ENCODE peak calls at places on chromosome 1, in five cellular contexts. One of them, this sample, is unnamed.

GRCh38 chr1:245718123-245718522 is 563.3 kb downstream of the KIF26B start:
- DNase-seq in left cardiac atrium: no peak
- DNase-seq in lung microvascular endothelial cell: no peak
- DNase-seq in NCI-H510A: no peak
- DNase-seq in stimulated activated effector memory CD8-positive, alpha-beta T cell treated with anti-CD3 and anti-CD28 coated beads, Interleukin-12 subunit alpha, Interleukin-12 subunit beta, amount 100 ng/mL, for 72 hours: no peak
- DNase-seq in this sample: no peak

GRCh38 chr1:16076003-16076870 is 2.8 kb upstream of the FAM131C start:
- DNase-seq in left cardiac atrium: peak
- DNase-seq in lung microvascular endothelial cell: peak
- DNase-seq in NCI-H510A: no peak
- DNase-seq in stimulated activated effector memory CD8-positive, alpha-beta T cell treated with anti-CD3 and anti-CD28 coated beads, Interleukin-12 subunit alpha, Interleukin-12 subunit beta, amount 100 ng/mL, for 72 hours: no peak
- DNase-seq in this sample: peak

GRCh38 chr1:14961661-14962267 is 191.8 kb upstream of the TMEM51 start:
- DNase-seq in left cardiac atrium: no peak
- DNase-seq in lung microvascular endothelial cell: peak
- DNase-seq in NCI-H510A: no peak
- DNase-seq in stimulated activated effector memory CD8-positive, alpha-beta T cell treated with anti-CD3 and anti-CD28 coated beads, Interleukin-12 subunit alpha, Interleukin-12 subunit beta, amount 100 ng/mL, for 72 hours: no peak
- DNase-seq in this sample: no peak

GRCh38 chr1:226872455-226872854 is 2.0 kb downstream of the PSEN2 start:
- DNase-seq in left cardiac atrium: no peak
- DNase-seq in lung microvascular endothelial cell: peak
- DNase-seq in NCI-H510A: no peak
- DNase-seq in stimulated activated effector memory CD8-positive, alpha-beta T cell treated with anti-CD3 and anti-CD28 coated beads, Interleukin-12 subunit alpha, Interleukin-12 subunit beta, amount 100 ng/mL, for 72 hours: no peak
- DNase-seq in this sample: peak

GRCh38 chr1:30929135-30929889 is 20.8 kb upstream of the SDC3 start:
- DNase-seq in left cardiac atrium: no peak
- DNase-seq in lung microvascular endothelial cell: peak
- DNase-seq in NCI-H510A: no peak
- DNase-seq in stimulated activated effector memory CD8-positive, alpha-beta T cell treated with anti-CD3 and anti-CD28 coated beads, Interleukin-12 subunit alpha, Interleukin-12 subunit beta, amount 100 ng/mL, for 72 hours: peak
- DNase-seq in this sample: peak

GRCh38 chr1:93076268-93076667 is 2.8 kb upstream of the MTF2 start:
- DNase-seq in left cardiac atrium: no peak
- DNase-seq in lung microvascular endothelial cell: no peak
- DNase-seq in NCI-H510A: no peak
- DNase-seq in stimulated activated effector memory CD8-positive, alpha-beta T cell treated with anti-CD3 and anti-CD28 coated beads, Interleukin-12 subunit alpha, Interleukin-12 subunit beta, amount 100 ng/mL, for 72 hours: no peak
- DNase-seq in this sample: peak

GRCh38 chr1:60541831-60542532 is 468.4 kb upstream of the C1orf87 start:
- DNase-seq in left cardiac atrium: no peak
- DNase-seq in lung microvascular endothelial cell: no peak
- DNase-seq in NCI-H510A: no peak
- DNase-seq in stimulated activated effector memory CD8-positive, alpha-beta T cell treated with anti-CD3 and anti-CD28 coated beads, Interleukin-12 subunit alpha, Interleukin-12 subunit beta, amount 100 ng/mL, for 72 hours: no peak
- DNase-seq in this sample: no peak

GRCh38 chr1:25476186-25477097 is 45.7 kb downstream of the MACO1 start:
- DNase-seq in left cardiac atrium: no peak
- DNase-seq in lung microvascular endothelial cell: no peak
- DNase-seq in NCI-H510A: no peak
- DNase-seq in stimulated activated effector memory CD8-positive, alpha-beta T cell treated with anti-CD3 and anti-CD28 coated beads, Interleukin-12 subunit alpha, Interleukin-12 subunit beta, amount 100 ng/mL, for 72 hours: no peak
- DNase-seq in this sample: peak

GRCh38 chr1:203421246-203421645 is 54.4 kb upstream of the PRELP start:
- DNase-seq in left cardiac atrium: no peak
- DNase-seq in lung microvascular endothelial cell: no peak
- DNase-seq in NCI-H510A: no peak
- DNase-seq in stimulated activated effector memory CD8-positive, alpha-beta T cell treated with anti-CD3 and anti-CD28 coated beads, Interleukin-12 subunit alpha, Interleukin-12 subunit beta, amount 100 ng/mL, for 72 hours: no peak
- DNase-seq in this sample: no peak

GRCh38 chr1:73980324-73981040 is 217.5 kb downstream of the LRRIQ3 start:
- DNase-seq in left cardiac atrium: no peak
- DNase-seq in lung microvascular endothelial cell: peak
- DNase-seq in NCI-H510A: no peak
- DNase-seq in stimulated activated effector memory CD8-positive, alpha-beta T cell treated with anti-CD3 and anti-CD28 coated beads, Interleukin-12 subunit alpha, Interleukin-12 subunit beta, amount 100 ng/mL, for 72 hours: no peak
- DNase-seq in this sample: no peak

GRCh38 chr1:230286890-230287269 is 139.3 kb downstream of the PGBD5 start:
- DNase-seq in left cardiac atrium: no peak
- DNase-seq in lung microvascular endothelial cell: no peak
- DNase-seq in NCI-H510A: no peak
- DNase-seq in stimulated activated effector memory CD8-positive, alpha-beta T cell treated with anti-CD3 and anti-CD28 coated beads, Interleukin-12 subunit alpha, Interleukin-12 subunit beta, amount 100 ng/mL, for 72 hours: no peak
- DNase-seq in this sample: no peak

GRCh38 chr1:24902471-24902891 is 27.6 kb downstream of the RUNX3 start:
- DNase-seq in left cardiac atrium: no peak
- DNase-seq in lung microvascular endothelial cell: no peak
- DNase-seq in NCI-H510A: no peak
- DNase-seq in stimulated activated effector memory CD8-positive, alpha-beta T cell treated with anti-CD3 and anti-CD28 coated beads, Interleukin-12 subunit alpha, Interleukin-12 subunit beta, amount 100 ng/mL, for 72 hours: no peak
- DNase-seq in this sample: no peak

GRCh38 chr1:98086796-98087195 is 166.0 kb upstream of the DPYD start:
- DNase-seq in left cardiac atrium: no peak
- DNase-seq in lung microvascular endothelial cell: no peak
- DNase-seq in NCI-H510A: no peak
- DNase-seq in stimulated activated effector memory CD8-positive, alpha-beta T cell treated with anti-CD3 and anti-CD28 coated beads, Interleukin-12 subunit alpha, Interleukin-12 subunit beta, amount 100 ng/mL, for 72 hours: no peak
- DNase-seq in this sample: peak

GRCh38 chr1:66537718-66538117 is 3.8 kb downstream of the SGIP1 start:
- DNase-seq in left cardiac atrium: no peak
- DNase-seq in lung microvascular endothelial cell: no peak
- DNase-seq in NCI-H510A: no peak
- DNase-seq in stimulated activated effector memory CD8-positive, alpha-beta T cell treated with anti-CD3 and anti-CD28 coated beads, Interleukin-12 subunit alpha, Interleukin-12 subunit beta, amount 100 ng/mL, for 72 hours: no peak
- DNase-seq in this sample: no peak

GRCh38 chr1:1419812-1420653 is 1.0 kb downstream of the ANKRD65 start:
- DNase-seq in left cardiac atrium: no peak
- DNase-seq in lung microvascular endothelial cell: peak
- DNase-seq in NCI-H510A: peak
- DNase-seq in stimulated activated effector memory CD8-positive, alpha-beta T cell treated with anti-CD3 and anti-CD28 coated beads, Interleukin-12 subunit alpha, Interleukin-12 subunit beta, amount 100 ng/mL, for 72 hours: no peak
- DNase-seq in this sample: no peak

GRCh38 chr1:30417001-30417700 is 306.2 kb downstream of the MATN1 start:
- DNase-seq in left cardiac atrium: no peak
- DNase-seq in lung microvascular endothelial cell: no peak
- DNase-seq in NCI-H510A: no peak
- DNase-seq in stimulated activated effector memory CD8-positive, alpha-beta T cell treated with anti-CD3 and anti-CD28 coated beads, Interleukin-12 subunit alpha, Interleukin-12 subunit beta, amount 100 ng/mL, for 72 hours: no peak
- DNase-seq in this sample: no peak

GRCh38 chr1:153426809-153427208 is 10.5 kb downstream of the S100A7A start:
- DNase-seq in left cardiac atrium: no peak
- DNase-seq in lung microvascular endothelial cell: no peak
- DNase-seq in NCI-H510A: no peak
- DNase-seq in stimulated activated effector memory CD8-positive, alpha-beta T cell treated with anti-CD3 and anti-CD28 coated beads, Interleukin-12 subunit alpha, Interleukin-12 subunit beta, amount 100 ng/mL, for 72 hours: no peak
- DNase-seq in this sample: no peak

GRCh38 chr1:219931033-219931432 is 2.7 kb upstream of the SLC30A10 start:
- DNase-seq in left cardiac atrium: no peak
- DNase-seq in lung microvascular endothelial cell: no peak
- DNase-seq in NCI-H510A: no peak
- DNase-seq in stimulated activated effector memory CD8-positive, alpha-beta T cell treated with anti-CD3 and anti-CD28 coated beads, Interleukin-12 subunit alpha, Interleukin-12 subunit beta, amount 100 ng/mL, for 72 hours: no peak
- DNase-seq in this sample: no peak

GRCh38 chr1:46613661-46614603 is 2.7 kb downstream of the MOB3C start:
- DNase-seq in left cardiac atrium: peak
- DNase-seq in lung microvascular endothelial cell: peak
- DNase-seq in NCI-H510A: peak
- DNase-seq in stimulated activated effector memory CD8-positive, alpha-beta T cell treated with anti-CD3 and anti-CD28 coated beads, Interleukin-12 subunit alpha, Interleukin-12 subunit beta, amount 100 ng/mL, for 72 hours: no peak
- DNase-seq in this sample: peak

GRCh38 chr1:38088366-38088765 is 41.8 kb upstream of the POU3F1 start:
- DNase-seq in left cardiac atrium: no peak
- DNase-seq in lung microvascular endothelial cell: no peak
- DNase-seq in NCI-H510A: no peak
- DNase-seq in stimulated activated effector memory CD8-positive, alpha-beta T cell treated with anti-CD3 and anti-CD28 coated beads, Interleukin-12 subunit alpha, Interleukin-12 subunit beta, amount 100 ng/mL, for 72 hours: no peak
- DNase-seq in this sample: no peak

GRCh38 chr1:88961647-88962275 is 30.7 kb downstream of the KYAT3 start:
- DNase-seq in left cardiac atrium: no peak
- DNase-seq in lung microvascular endothelial cell: no peak
- DNase-seq in NCI-H510A: no peak
- DNase-seq in stimulated activated effector memory CD8-positive, alpha-beta T cell treated with anti-CD3 and anti-CD28 coated beads, Interleukin-12 subunit alpha, Interleukin-12 subunit beta, amount 100 ng/mL, for 72 hours: no peak
- DNase-seq in this sample: no peak

GRCh38 chr1:109490029-109490933 is 3.6 kb upstream of the CYB561D1 start:
- DNase-seq in left cardiac atrium: peak
- DNase-seq in lung microvascular endothelial cell: peak
- DNase-seq in NCI-H510A: no peak
- DNase-seq in stimulated activated effector memory CD8-positive, alpha-beta T cell treated with anti-CD3 and anti-CD28 coated beads, Interleukin-12 subunit alpha, Interleukin-12 subunit beta, amount 100 ng/mL, for 72 hours: peak
- DNase-seq in this sample: peak

This sample was measured in fibroblast of villous mesenchyme.